ENCODE peak calls at places on chromosome 6, in six cellular contexts. K is psoas muscle, D is AG08395, B is Ammon's horn, H is foreskin fibroblast, Q is NCI-H82. Y is an unnamed sample.

GRCh38 chr6:12196326-12196936 is 93.7 kb upstream of the EDN1 start:
- DNase-seq in Q (no peak), B (no peak), H (peak; percentile 28), K (no peak), D (peak; percentile 52), Y (no peak)

GRCh38 chr6:167046861-167047495 is 47.8 kb downstream of the CEP43 start:
- DNase-seq in D (no peak), B (no peak), Q (no peak), K (no peak), H (no peak), Y (no peak)

GRCh38 chr6:97630592-97630991 is 347.6 kb upstream of the MMS22L start:
- DNase-seq in Q (no peak), H (no peak), K (no peak), B (no peak), D (peak; percentile 20), Y (no peak)

GRCh38 chr6:85401186-85402062 is 48.5 kb upstream of the NT5E start:
- DNase-seq in Q (no peak), B (no peak), H (no peak), K (no peak), D (no peak), Y (no peak)

GRCh38 chr6:158826819-158827501 is 7.8 kb upstream of the EZR start:
- DNase-seq in H (no peak), K (no peak), Q (no peak), D (no peak), B (no peak), Y (no peak)

GRCh38 chr6:90068264-90068663 is 174.0 kb downstream of the GJA10 start:
- DNase-seq in H (no peak), D (peak; percentile 56), B (no peak), Q (no peak), K (no peak), Y (no peak)

GRCh38 chr6:56851541-56852248 is 103.2 kb upstream of the BEND6 start:
- DNase-seq in H (peak; percentile 83), Q (peak; percentile 90), B (peak; percentile 94), D (peak; percentile 84), K (no peak), Y (peak; percentile 64)

GRCh38 chr6:70547313-70547712 is 19.4 kb upstream of the SDHAF4 start:
- DNase-seq in D (peak; percentile 22), B (peak; percentile 60), K (no peak), Q (no peak), H (peak; percentile 7), Y (no peak)

GRCh38 chr6:4703367-4703766 is 72.8 kb upstream of the CDYL start:
- DNase-seq in Q (no peak), K (no peak), D (no peak), B (no peak), H (no peak), Y (no peak)

GRCh38 chr6:111068116-111068897 is 19.0 kb upstream of the SLC16A10 start:
- DNase-seq in H (no peak), Q (no peak), D (no peak), B (no peak), K (no peak), Y (no peak)

GRCh38 chr6:161439093-161439492 is 165.2 kb upstream of the AGPAT4 start:
- DNase-seq in K (peak; percentile 80), Q (peak; percentile 11), B (peak; percentile 92), D (peak; percentile 91), H (peak; percentile 84), Y (no peak)

GRCh38 chr6:70166088-70166958 is 136.6 kb downstream of the COL9A1 start:
- DNase-seq in H (peak; percentile 13), K (peak; percentile 61), D (peak; percentile 67), Q (peak; percentile 80), B (peak; percentile 84), Y (peak; percentile 83)

GRCh38 chr6:100460650-100461204 is 4.0 kb downstream of the SIM1 start:
- DNase-seq in D (no peak), H (no peak), B (no peak), K (no peak), Q (peak; percentile 59), Y (no peak)

GRCh38 chr6:111764238-111765182 is 108.7 kb downstream of the FYN start:
- DNase-seq in Q (no peak), D (no peak), H (no peak), B (no peak), K (no peak), Y (no peak)

GRCh38 chr6:22251331-22251730 is 45.5 kb downstream of the PRL start:
- DNase-seq in B (no peak), K (no peak), D (peak; percentile 48), Q (no peak), H (peak; percentile 8), Y (no peak)

GRCh38 chr6:46899636-46900035 is 22.1 kb downstream of the ADGRF5 start:
- DNase-seq in B (no peak), K (no peak), Q (no peak), D (no peak), H (no peak), Y (no peak)

GRCh38 chr6:31878761-31879542 is at the start of gene SLC44A4:
- DNase-seq in K (no peak), D (no peak), Q (no peak), B (no peak), H (no peak), Y (no peak)

GRCh38 chr6:44487002-44487401 is 99.5 kb downstream of the CDC5L start:
- DNase-seq in D (no peak), Q (no peak), B (no peak), K (no peak), H (no peak), Y (no peak)

GRCh38 chr6:98957440-98957839 is 9.7 kb upstream of the FBXL4 start:
- DNase-seq in B (no peak), D (peak; percentile 75), K (no peak), Q (peak; percentile 13), H (peak; percentile 74), Y (no peak)

GRCh38 chr6:139262519-139263300 is 29.1 kb downstream of the TXLNB start:
- DNase-seq in K (no peak), B (no peak), H (no peak), Q (peak; percentile 39), D (no peak), Y (no peak)

GRCh38 chr6:130681028-130681427 is 146.2 kb upstream of the SMLR1 start:
- DNase-seq in Q (no peak), H (peak; percentile 52), K (no peak), D (peak; percentile 62), B (no peak), Y (no peak)

GRCh38 chr6:36600564-36601146 is 6.5 kb downstream of the SRSF3 start:
- DNase-seq in B (no peak), K (no peak), Q (no peak), D (no peak), H (no peak), Y (no peak)

GRCh38 chr6:45590225-45590624 is 212.5 kb upstream of the SUPT3H start:
- DNase-seq in H (peak; percentile 72), D (no peak), K (no peak), Q (no peak), B (no peak), Y (no peak)

GRCh38 chr6:104284872-104285271 is 574.8 kb downstream of the HACE1 start:
- DNase-seq in Q (no peak), D (no peak), B (no peak), K (no peak), H (no peak), Y (no peak)